ENCODE peak calls at places on chromosomes 5 and 9, in seven cellular contexts. Q, C, B, A, W, F and I are unnamed samples.

GRCh38 chr5:177600458-177601018 is 606 bp downstream of the B4GALT7 start:
- DNase-seq in Q (no peak), C (no peak), B (peak; percentile 68), A (peak; percentile 41), W (no peak), F (peak; percentile 54), I (no peak)

GRCh38 chr5:31944683-31945445 is 229.3 kb downstream of the GOLPH3 start:
- DNase-seq in Q (peak; percentile 74), C (no peak), B (no peak), A (no peak), W (no peak), F (peak; percentile 9), I (peak; percentile 55)

GRCh38 chr5:143968071-143968878 is 156.3 kb downstream of the HMHB1 start:
- DNase-seq in Q (no peak), C (no peak), B (peak; percentile 87), A (peak; percentile 70), W (peak; percentile 13), F (peak; percentile 64), I (no peak)

GRCh38 chr5:42611437-42611836 is 145.2 kb upstream of the CCDC152 start:
- DNase-seq in Q (no peak), C (no peak), B (no peak), A (no peak), W (no peak), F (no peak), I (no peak)

GRCh38 chr5:132072070-132072469 is 1.5 kb upstream of the CSF2 start:
- DNase-seq in Q (peak; percentile 28), C (peak; percentile 35), B (no peak), A (no peak), W (no peak), F (no peak), I (no peak)

GRCh38 chr5:43039468-43040286 is 442 bp downstream of the ANXA2R start:
- DNase-seq in Q (peak; percentile 81), C (peak; percentile 64), B (peak; percentile 58), A (peak; percentile 88), W (no peak), F (peak; percentile 87), I (peak; percentile 86)

GRCh38 chr9:99158629-99159028 is 53.7 kb downstream of the TGFBR1 start:
- DNase-seq in Q (no peak), C (no peak), B (peak; percentile 38), A (no peak), W (no peak), F (no peak), I (no peak)

GRCh38 chr5:177620560-177620959 is 20.6 kb downstream of the B4GALT7 start:
- DNase-seq in Q (no peak), C (no peak), B (peak; percentile 30), A (no peak), W (no peak), F (no peak), I (no peak)

GRCh38 chr9:134436356-134436717 is 110.1 kb downstream of the RXRA start:
- DNase-seq in Q (no peak), C (no peak), B (no peak), A (no peak), W (no peak), F (no peak), I (no peak)

DNA sequence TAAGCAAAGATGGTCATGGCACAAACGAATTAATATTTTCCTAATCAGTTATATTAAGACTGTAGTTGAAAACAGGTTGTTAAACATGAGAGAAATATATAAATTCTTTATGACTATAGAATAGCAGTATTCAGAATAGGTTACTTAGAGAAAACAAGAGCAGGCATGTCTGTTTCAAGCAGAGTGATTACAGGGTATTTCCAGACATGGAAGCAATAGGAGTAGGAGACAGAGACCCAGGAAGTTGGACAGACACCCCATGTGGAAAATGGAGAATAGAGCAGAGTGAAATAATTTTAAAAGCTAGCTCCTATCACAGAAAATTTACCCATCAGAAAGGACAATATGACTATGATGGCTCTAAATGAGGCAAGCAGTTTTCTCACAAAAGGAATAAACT is 111.5 kb downstream of the IZUMO3 start:
- DNase-seq in Q (no peak), C (no peak), B (no peak), A (no peak), W (no peak), F (no peak), I (no peak)
- H3K9me3 ChIP-seq in Q (no peaks in the 10 kb centered on the region), C (no peaks in the 10 kb centered on the region), B (peaks cover 3% of the 10 kb centered on the region), A (no peaks in the 10 kb centered on the region), W (no peaks in the 10 kb centered on the region), F (peaks cover 42% of the 10 kb centered on the region), I (peaks cover 6% of the 10 kb centered on the region)

GRCh38 chr5:134539732-134540131 is 14.3 kb downstream of the JADE2 start:
- DNase-seq in Q (no peak), C (no peak), B (no peak), A (no peak), W (peak; percentile 98), F (no peak), I (peak; percentile 98)
- H3K9ac ChIP-seq in Q (no peak overlapping the region), C (no peak overlapping the region), B (no peak overlapping the region), A (no peak overlapping the region), W (no peak overlapping the region), F (no peak overlapping the region), I (no peak overlapping the region)

GRCh38 chr9:138006576-138007233 is 129.1 kb downstream of the CACNA1B start:
- DNase-seq in Q (peak; percentile 49), C (no peak), B (no peak), A (no peak), W (no peak), F (no peak), I (peak; percentile 31)
- H3K9me3 ChIP-seq in Q (no peaks in the 10 kb centered on the region), C (no peaks in the 10 kb centered on the region), B (no peaks in the 10 kb centered on the region), A (peaks cover 5% of the 10 kb centered on the region), W (no peaks in the 10 kb centered on the region), F (no peaks in the 10 kb centered on the region), I (peaks cover 13% of the 10 kb centered on the region)

DNA sequence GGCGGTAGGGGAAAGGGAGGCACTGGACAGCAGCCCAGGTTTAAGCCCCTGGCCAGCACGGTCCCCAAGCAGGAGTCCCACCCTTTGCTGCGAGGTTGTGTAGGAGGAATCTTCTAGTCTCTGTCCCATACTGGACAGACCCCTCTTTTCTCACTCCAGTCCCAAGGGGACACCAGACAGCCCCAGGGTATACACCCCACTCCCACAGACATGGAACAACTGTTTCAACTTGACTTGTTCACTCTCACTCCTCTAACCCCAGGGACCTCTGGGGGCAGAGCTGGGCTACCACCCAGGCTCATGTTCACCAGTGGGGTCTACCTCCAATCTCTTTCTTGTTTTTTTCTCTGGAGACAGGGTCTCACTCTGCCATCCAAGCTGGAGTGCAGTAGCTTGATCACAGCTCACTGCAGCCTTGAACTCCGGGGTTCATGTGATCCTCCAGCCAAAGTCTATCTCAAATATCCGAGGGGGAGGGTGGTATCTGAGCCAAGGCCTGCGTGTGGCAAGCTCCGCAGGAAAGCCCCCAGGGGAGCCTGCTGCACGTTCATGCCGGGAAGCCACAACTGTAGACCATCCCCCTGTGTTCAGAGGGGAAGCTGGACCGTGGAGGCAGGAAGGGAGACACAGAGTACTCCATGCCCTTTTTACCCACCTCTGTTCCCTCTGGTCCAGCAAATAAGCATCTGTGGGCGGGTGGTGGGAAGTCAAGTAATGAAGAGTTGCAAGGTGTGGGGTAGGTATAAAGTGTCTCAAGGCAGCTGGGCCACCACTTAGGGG is 1.8 kb downstream of the PTGES2 start:
- DNase-seq in Q (peak; percentile 55), C (no peak), B (no peak), A (no peak), W (no peak), F (no peak), I (no peak)
- H3K9ac ChIP-seq in Q (peak overlapping the region; percentile 6), C (peak overlapping the region; percentile 42), B (peak overlapping the region; percentile 25), A (peak overlapping the region; percentile 49), W (peak overlapping the region; percentile 17), F (peak overlapping the region; percentile 43), I (no peak overlapping the region)

DNA sequence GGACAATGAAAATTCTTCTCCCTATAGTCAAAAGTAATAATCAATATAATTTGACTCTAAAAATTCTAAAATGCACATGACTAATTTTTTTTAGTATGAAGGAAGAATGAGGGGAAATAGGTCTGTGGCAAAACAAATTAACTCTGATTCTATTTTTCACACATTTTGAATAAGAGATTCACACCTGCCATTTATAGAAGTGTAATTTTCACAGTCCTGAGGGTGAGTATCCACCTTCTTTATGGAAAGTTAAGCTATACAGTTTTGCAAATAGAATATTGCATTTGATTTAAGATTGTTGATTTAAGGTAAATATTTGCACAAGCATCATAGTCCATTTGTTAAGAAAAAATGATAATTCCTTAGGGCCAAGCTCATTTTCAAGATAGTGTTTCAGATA is 417.7 kb downstream of the CHSY3 start:
- DNase-seq in Q (no peak), C (no peak), B (no peak), A (no peak), W (no peak), F (no peak), I (no peak)
- H3K9me3 ChIP-seq in Q (no peaks in the 10 kb centered on the region), C (peaks cover 2% of the 10 kb centered on the region), B (peaks cover 4% of the 10 kb centered on the region), A (no peaks in the 10 kb centered on the region), W (no peaks in the 10 kb centered on the region), F (peaks cover 16% of the 10 kb centered on the region), I (peaks cover 22% of the 10 kb centered on the region)

DNA sequence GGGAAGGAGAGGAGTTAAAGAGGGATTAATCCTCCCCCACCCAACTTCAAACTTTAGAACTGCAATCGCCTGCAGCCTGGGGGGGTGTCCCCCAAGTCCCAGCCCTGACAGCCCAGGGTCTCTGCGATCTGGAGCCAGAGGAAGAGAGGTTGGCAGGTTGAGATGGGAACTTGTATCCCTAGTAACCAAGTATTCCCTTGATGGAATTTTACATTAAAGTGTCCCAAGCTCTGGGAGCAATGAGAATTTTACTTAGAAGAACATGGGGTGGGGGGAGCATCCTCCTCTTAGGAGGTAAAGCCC is 6.1 kb downstream of the NR2F1-AS1 start:
- DNase-seq in Q (no peak), C (no peak), B (no peak), A (no peak), W (no peak), F (no peak), I (no peak)
- H3K9ac ChIP-seq in Q (no peak overlapping the region), C (no peak overlapping the region), B (no peak overlapping the region), A (peak overlapping the region; percentile 70), W (no peak overlapping the region), F (no peak overlapping the region), I (no peak overlapping the region)

GRCh38 chr9:111533099-111533785 is 8.3 kb downstream of the ZNF483 start:
- DNase-seq in Q (no peak), C (no peak), B (peak; percentile 60), A (peak; percentile 42), W (no peak), F (no peak), I (no peak)
- H3K9me3 ChIP-seq in Q (peaks cover 10% of the 10 kb centered on the region), C (no peaks in the 10 kb centered on the region), B (no peaks in the 10 kb centered on the region), A (peaks cover 4% of the 10 kb centered on the region), W (peaks cover 62% of the 10 kb centered on the region), F (peaks cover 72% of the 10 kb centered on the region), I (peaks cover 39% of the 10 kb centered on the region)

DNA sequence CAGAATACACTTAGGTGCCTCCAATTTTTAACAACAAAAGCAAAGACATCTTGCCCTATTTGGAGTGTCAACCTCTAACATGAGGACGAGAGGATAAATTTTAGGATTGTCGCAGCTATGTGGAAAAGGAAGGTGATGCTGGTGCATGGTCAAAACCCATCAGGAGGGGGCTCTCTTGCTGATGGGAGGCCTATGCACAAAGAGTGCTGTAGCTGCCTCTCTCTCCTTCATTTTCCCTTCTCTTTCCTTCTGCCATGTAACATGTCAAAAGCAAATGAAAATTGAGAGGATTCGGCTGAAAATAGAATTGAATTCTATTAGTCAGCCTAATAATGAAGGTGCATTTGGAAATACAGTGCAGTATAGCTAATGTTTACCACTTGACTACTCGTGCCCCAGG is 578.7 kb upstream of the ZNF462 start:
- DNase-seq in Q (no peak), C (no peak), B (peak; percentile 0), A (no peak), W (peak; percentile 16), F (peak; percentile 6), I (peak; percentile 72)
- H3K9ac ChIP-seq in Q (no peak overlapping the region), C (no peak overlapping the region), B (no peak overlapping the region), A (no peak overlapping the region), W (no peak overlapping the region), F (no peak overlapping the region), I (no peak overlapping the region)

GRCh38 chr9:96817973-96818372 is 36.3 kb downstream of the ZNF782 start:
- DNase-seq in Q (no peak), C (no peak), B (no peak), A (no peak), W (no peak), F (no peak), I (no peak)
- H3K9me3 ChIP-seq in Q (peaks cover 53% of the 10 kb centered on the region), C (peaks cover 27% of the 10 kb centered on the region), B (peaks cover 18% of the 10 kb centered on the region), A (peaks cover 48% of the 10 kb centered on the region), W (peaks cover 100% of the 10 kb centered on the region), F (peaks cover 97% of the 10 kb centered on the region), I (peaks cover 100% of the 10 kb centered on the region)